ENCODE peak calls at places on chromosomes 4 and X, in nine cellular contexts. One of them, this sample, is unnamed.

GRCh38 chrX:96407043-96407442 is 277.6 kb upstream of the DIAPH2 start:
- DNase-seq in transverse colon: peak
- DNase-seq in tibial nerve: peak
- DNase-seq in stomach: peak
- DNase-seq in esophagus squamous epithelium: no peak
- DNase-seq in HCT116: no peak
- DNase-seq in testis: peak
- DNase-seq in prostate gland: peak
- DNase-seq in Peyer's patch: peak
- DNase-seq in this sample: no peak

GRCh38 chr4:89661490-89661889 is 175.5 kb downstream of the SNCA start:
- DNase-seq in testis: no peak
- DNase-seq in HCT116: no peak
- DNase-seq in transverse colon: no peak
- DNase-seq in stomach: no peak
- DNase-seq in tibial nerve: no peak
- DNase-seq in Peyer's patch: no peak
- DNase-seq in esophagus squamous epithelium: no peak
- DNase-seq in prostate gland: no peak
- DNase-seq in this sample: no peak

GRCh38 chrX:42948723-42949122 is 170.8 kb upstream of the PPP1R2C start:
- DNase-seq in testis: no peak
- DNase-seq in Peyer's patch: no peak
- DNase-seq in esophagus squamous epithelium: no peak
- DNase-seq in HCT116: no peak
- DNase-seq in transverse colon: no peak
- DNase-seq in stomach: no peak
- DNase-seq in tibial nerve: no peak
- DNase-seq in prostate gland: no peak
- DNase-seq in this sample: no peak

GRCh38 chr4:147578057-147578476 is 39.1 kb upstream of the TMEM184C start:
- DNase-seq in transverse colon: no peak
- DNase-seq in HCT116: peak
- DNase-seq in esophagus squamous epithelium: no peak
- DNase-seq in Peyer's patch: no peak
- DNase-seq in stomach: no peak
- DNase-seq in tibial nerve: no peak
- DNase-seq in prostate gland: no peak
- DNase-seq in testis: no peak
- DNase-seq in this sample: no peak

GRCh38 chr4:122576261-122577188 is 44.3 kb downstream of the IL21 start:
- DNase-seq in HCT116: peak
- DNase-seq in stomach: no peak
- DNase-seq in testis: no peak
- DNase-seq in prostate gland: peak
- DNase-seq in Peyer's patch: no peak
- DNase-seq in tibial nerve: no peak
- DNase-seq in transverse colon: no peak
- DNase-seq in esophagus squamous epithelium: no peak
- DNase-seq in this sample: no peak

GRCh38 chrX:39011454-39012204 is 210.4 kb downstream of the MID1IP1 start:
- DNase-seq in tibial nerve: no peak
- DNase-seq in Peyer's patch: peak
- DNase-seq in prostate gland: no peak
- DNase-seq in esophagus squamous epithelium: no peak
- DNase-seq in transverse colon: peak
- DNase-seq in HCT116: no peak
- DNase-seq in stomach: peak
- DNase-seq in testis: no peak
- DNase-seq in this sample: peak

GRCh38 chr4:40910706-40911105 is 161.0 kb downstream of the NSUN7 start:
- DNase-seq in prostate gland: no peak
- DNase-seq in stomach: no peak
- DNase-seq in tibial nerve: no peak
- DNase-seq in HCT116: no peak
- DNase-seq in esophagus squamous epithelium: no peak
- DNase-seq in transverse colon: no peak
- DNase-seq in testis: no peak
- DNase-seq in Peyer's patch: no peak
- DNase-seq in this sample: no peak

GRCh38 chr4:158826882-158827281 is 58.1 kb downstream of the FNIP2 start:
- DNase-seq in esophagus squamous epithelium: no peak
- DNase-seq in testis: no peak
- DNase-seq in HCT116: no peak
- DNase-seq in tibial nerve: no peak
- DNase-seq in stomach: peak
- DNase-seq in Peyer's patch: no peak
- DNase-seq in transverse colon: peak
- DNase-seq in prostate gland: peak
- DNase-seq in this sample: no peak

GRCh38 chr4:99821918-99822503 is 5.4 kb downstream of the DAPP1 start:
- DNase-seq in prostate gland: no peak
- DNase-seq in tibial nerve: no peak
- DNase-seq in testis: no peak
- DNase-seq in Peyer's patch: no peak
- DNase-seq in transverse colon: no peak
- DNase-seq in esophagus squamous epithelium: no peak
- DNase-seq in stomach: no peak
- DNase-seq in HCT116: no peak
- DNase-seq in this sample: no peak

GRCh38 chr4:184513802-184514120 is 39.4 kb upstream of the IRF2 start:
- DNase-seq in Peyer's patch: no peak
- DNase-seq in tibial nerve: no peak
- DNase-seq in stomach: no peak
- DNase-seq in testis: no peak
- DNase-seq in HCT116: no peak
- DNase-seq in esophagus squamous epithelium: no peak
- DNase-seq in prostate gland: no peak
- DNase-seq in transverse colon: no peak
- DNase-seq in this sample: no peak

GRCh38 chrX:30822068-30822671 is 66.9 kb downstream of the TAB3 start:
- DNase-seq in esophagus squamous epithelium: no peak
- DNase-seq in Peyer's patch: no peak
- DNase-seq in prostate gland: no peak
- DNase-seq in stomach: no peak
- DNase-seq in tibial nerve: no peak
- DNase-seq in testis: no peak
- DNase-seq in HCT116: no peak
- DNase-seq in transverse colon: no peak
- DNase-seq in this sample: no peak

GRCh38 chrX:46327229-46328081 is 217.8 kb downstream of the ZNF674 start:
- DNase-seq in transverse colon: peak
- DNase-seq in testis: peak
- DNase-seq in stomach: peak
- DNase-seq in Peyer's patch: peak
- DNase-seq in tibial nerve: no peak
- DNase-seq in prostate gland: no peak
- DNase-seq in HCT116: peak
- DNase-seq in esophagus squamous epithelium: no peak
- DNase-seq in this sample: peak

GRCh38 chr4:119493419-119493818 is 135.2 kb downstream of the PDE5A start:
- DNase-seq in transverse colon: no peak
- DNase-seq in testis: no peak
- DNase-seq in Peyer's patch: no peak
- DNase-seq in tibial nerve: no peak
- DNase-seq in prostate gland: no peak
- DNase-seq in HCT116: no peak
- DNase-seq in esophagus squamous epithelium: no peak
- DNase-seq in stomach: no peak
- DNase-seq in this sample: no peak

GRCh38 chr4:128847074-128847724 is 37.7 kb downstream of the JADE1 start:
- DNase-seq in stomach: no peak
- DNase-seq in esophagus squamous epithelium: no peak
- DNase-seq in testis: no peak
- DNase-seq in HCT116: no peak
- DNase-seq in tibial nerve: no peak
- DNase-seq in prostate gland: peak
- DNase-seq in transverse colon: no peak
- DNase-seq in Peyer's patch: no peak
- DNase-seq in this sample: no peak

GRCh38 chr4:22635692-22636091 is 57.0 kb upstream of the GBA3 start:
- DNase-seq in HCT116: no peak
- DNase-seq in transverse colon: no peak
- DNase-seq in esophagus squamous epithelium: no peak
- DNase-seq in prostate gland: no peak
- DNase-seq in stomach: no peak
- DNase-seq in tibial nerve: no peak
- DNase-seq in testis: no peak
- DNase-seq in Peyer's patch: no peak
- DNase-seq in this sample: no peak

GRCh38 chr4:159360549-159360948 is 257.7 kb downstream of the RAPGEF2 start:
- DNase-seq in prostate gland: no peak
- DNase-seq in HCT116: no peak
- DNase-seq in Peyer's patch: no peak
- DNase-seq in tibial nerve: no peak
- DNase-seq in testis: no peak
- DNase-seq in esophagus squamous epithelium: no peak
- DNase-seq in stomach: no peak
- DNase-seq in transverse colon: no peak
- DNase-seq in this sample: no peak

GRCh38 chrX:134377537-134377936 is 82.4 kb upstream of the HPRT1 start:
- DNase-seq in Peyer's patch: no peak
- DNase-seq in stomach: no peak
- DNase-seq in HCT116: no peak
- DNase-seq in transverse colon: no peak
- DNase-seq in esophagus squamous epithelium: no peak
- DNase-seq in prostate gland: peak
- DNase-seq in tibial nerve: no peak
- DNase-seq in testis: peak
- DNase-seq in this sample: no peak

GRCh38 chr4:7020290-7020689 is 22.9 kb upstream of the TADA2B start:
- DNase-seq in esophagus squamous epithelium: no peak
- DNase-seq in transverse colon: no peak
- DNase-seq in HCT116: no peak
- DNase-seq in prostate gland: no peak
- DNase-seq in Peyer's patch: no peak
- DNase-seq in tibial nerve: no peak
- DNase-seq in testis: no peak
- DNase-seq in stomach: no peak
- DNase-seq in this sample: no peak

GRCh38 chr4:69832326-69833030 is 27.5 kb downstream of the SULT1E1 start:
- DNase-seq in testis: no peak
- DNase-seq in Peyer's patch: peak
- DNase-seq in transverse colon: peak
- DNase-seq in prostate gland: no peak
- DNase-seq in esophagus squamous epithelium: no peak
- DNase-seq in tibial nerve: no peak
- DNase-seq in HCT116: no peak
- DNase-seq in stomach: peak
- DNase-seq in this sample: no peak

GRCh38 chr4:185796176-185796575 is 15.8 kb downstream of the SORBS2 start:
- DNase-seq in esophagus squamous epithelium: no peak
- DNase-seq in Peyer's patch: no peak
- DNase-seq in prostate gland: no peak
- DNase-seq in transverse colon: no peak
- DNase-seq in HCT116: no peak
- DNase-seq in stomach: no peak
- DNase-seq in tibial nerve: no peak
- DNase-seq in testis: no peak
- DNase-seq in this sample: no peak

GRCh38 chrX:110836982-110837381 is 41.4 kb upstream of the CHRDL1 start:
- DNase-seq in HCT116: no peak
- DNase-seq in stomach: no peak
- DNase-seq in Peyer's patch: no peak
- DNase-seq in transverse colon: no peak
- DNase-seq in prostate gland: no peak
- DNase-seq in esophagus squamous epithelium: no peak
- DNase-seq in testis: no peak
- DNase-seq in tibial nerve: no peak
- DNase-seq in this sample: no peak
- TF ChIP-seq CTCF in HCT116: no peak
- TF ChIP-seq CTCF in stomach: no peak
- TF ChIP-seq CTCF in Peyer's patch: no peak
- TF ChIP-seq CTCF in transverse colon: no peak
- TF ChIP-seq CTCF in prostate gland: no peak
- TF ChIP-seq CTCF in esophagus squamous epithelium: no peak
- TF ChIP-seq CTCF in testis: no peak
- TF ChIP-seq CTCF in tibial nerve: no peak
- TF ChIP-seq CTCF in this sample: no peak

GRCh38 chr4:174135530-174135929 is 147.9 kb downstream of the FBXO8 start:
- DNase-seq in prostate gland: no peak
- DNase-seq in tibial nerve: no peak
- DNase-seq in transverse colon: no peak
- DNase-seq in HCT116: no peak
- DNase-seq in stomach: no peak
- DNase-seq in Peyer's patch: no peak
- DNase-seq in esophagus squamous epithelium: no peak
- DNase-seq in testis: no peak
- DNase-seq in this sample: no peak
- H3K4me3 ChIP-seq in prostate gland: no peak
- H3K4me3 ChIP-seq in tibial nerve: no peak
- H3K4me3 ChIP-seq in transverse colon: peak
- H3K4me3 ChIP-seq in HCT116: no peak
- H3K4me3 ChIP-seq in stomach: peak
- H3K4me3 ChIP-seq in Peyer's patch: peak
- H3K4me3 ChIP-seq in esophagus squamous epithelium: peak
- H3K4me3 ChIP-seq in testis: peak
- H3K4me3 ChIP-seq in this sample: no peak

GRCh38 chr4:26583865-26584652 is at the start of gene TBC1D19:
- DNase-seq in tibial nerve: peak
- DNase-seq in prostate gland: peak
- DNase-seq in HCT116: peak
- DNase-seq in transverse colon: peak
- DNase-seq in esophagus squamous epithelium: peak
- DNase-seq in testis: peak
- DNase-seq in stomach: peak
- DNase-seq in Peyer's patch: peak
- DNase-seq in this sample: peak
- TF ChIP-seq POLR2A in tibial nerve: no peak
- TF ChIP-seq POLR2A in prostate gland: peak
- TF ChIP-seq POLR2A in HCT116: peak
- TF ChIP-seq POLR2A in transverse colon: peak
- TF ChIP-seq POLR2A in esophagus squamous epithelium: no peak
- TF ChIP-seq POLR2A in testis: no peak
- TF ChIP-seq POLR2A in stomach: no peak
- TF ChIP-seq POLR2A in Peyer's patch: no peak
- TF ChIP-seq POLR2A in this sample: no peak

GRCh38 chrX:115952417-115953092 is 218.0 kb upstream of the AGTR2 start:
- DNase-seq in HCT116: no peak
- DNase-seq in prostate gland: no peak
- DNase-seq in testis: no peak
- DNase-seq in tibial nerve: no peak
- DNase-seq in stomach: no peak
- DNase-seq in esophagus squamous epithelium: no peak
- DNase-seq in transverse colon: no peak
- DNase-seq in Peyer's patch: no peak
- DNase-seq in this sample: no peak

GRCh38 chrX:115960440-115961084 is 210.0 kb upstream of the AGTR2 start:
- DNase-seq in transverse colon: peak
- DNase-seq in stomach: no peak
- DNase-seq in prostate gland: no peak
- DNase-seq in HCT116: no peak
- DNase-seq in testis: peak
- DNase-seq in esophagus squamous epithelium: no peak
- DNase-seq in Peyer's patch: peak
- DNase-seq in tibial nerve: no peak
- DNase-seq in this sample: no peak

GRCh38 chrX:115958687-115959359 is 211.7 kb upstream of the AGTR2 start:
- DNase-seq in transverse colon: no peak
- DNase-seq in testis: no peak
- DNase-seq in HCT116: no peak
- DNase-seq in esophagus squamous epithelium: no peak
- DNase-seq in stomach: no peak
- DNase-seq in tibial nerve: no peak
- DNase-seq in prostate gland: no peak
- DNase-seq in Peyer's patch: no peak
- DNase-seq in this sample: no peak

GRCh38 chrX:115957862-115958490 is 212.6 kb upstream of the AGTR2 start:
- DNase-seq in stomach: no peak
- DNase-seq in esophagus squamous epithelium: no peak
- DNase-seq in tibial nerve: no peak
- DNase-seq in prostate gland: no peak
- DNase-seq in Peyer's patch: no peak
- DNase-seq in transverse colon: no peak
- DNase-seq in HCT116: no peak
- DNase-seq in testis: no peak
- DNase-seq in this sample: no peak
- TF ChIP-seq CTCF in stomach: no peak
- TF ChIP-seq CTCF in esophagus squamous epithelium: no peak
- TF ChIP-seq CTCF in tibial nerve: no peak
- TF ChIP-seq CTCF in prostate gland: no peak
- TF ChIP-seq CTCF in Peyer's patch: no peak
- TF ChIP-seq CTCF in transverse colon: no peak
- TF ChIP-seq CTCF in HCT116: no peak
- TF ChIP-seq CTCF in testis: no peak
- TF ChIP-seq CTCF in this sample: no peak